ENCODE peak calls at places on chromosome 20, in seven cellular contexts. Z, J, Q, R, B, T and M are unnamed samples.
A peak's percentile ranks its signal among the peaks of the same experiment; 100 is the strongest.

GRCh38 chr20:4488407-4489339 is 233.0 kb upstream of the PRND start:
- DNase-seq in J (no peak), Z (no peak), R (no peak), B (no peak), Q (no peak), T (peak; percentile 91), M (no peak)

GRCh38 chr20:63691711-63692435 is 4.6 kb upstream of the TNFRSF6B start:
- DNase-seq in R (no peak), Q (no peak), T (peak; percentile 84), Z (peak; percentile 51), B (no peak), J (no peak), M (no peak)

GRCh38 chr20:38326309-38326708 is 20.0 kb upstream of the LBP start:
- DNase-seq in T (no peak), B (no peak), Q (no peak), J (no peak), Z (no peak), R (no peak), M (no peak)

GRCh38 chr20:59204201-59204894 is 40.7 kb downstream of the ZNF831 start:
- DNase-seq in R (no peak), T (no peak), B (no peak), Z (no peak), Q (no peak), J (no peak), M (no peak)

GRCh38 chr20:40688129-40689099 is 622 bp downstream of the MAFB start:
- DNase-seq in Z (peak; percentile 68), T (peak; percentile 89), B (no peak), R (no peak), Q (no peak), J (no peak), M (no peak)

GRCh38 chr20:40563296-40563950 is 125.6 kb downstream of the MAFB start:
- DNase-seq in Z (no peak), B (no peak), R (peak; percentile 86), Q (no peak), T (no peak), J (peak; percentile 19), M (no peak)

GRCh38 chr20:39660251-39660650 is 698.1 kb downstream of the DHX35 start:
- DNase-seq in B (no peak), Z (no peak), J (no peak), Q (no peak), R (no peak), T (no peak), M (no peak)

GRCh38 chr20:38221041-38221589 is 39.4 kb downstream of the KIAA1755 start:
- DNase-seq in Q (peak; percentile 95), J (peak; percentile 91), Z (peak; percentile 73), R (peak; percentile 83), T (peak; percentile 96), B (peak; percentile 51), M (peak; percentile 87)

GRCh38 chr20:64032706-64033624 is 3.0 kb upstream of the C20orf204 start:
- DNase-seq in T (no peak), R (no peak), Z (no peak), J (no peak), Q (no peak), B (no peak), M (no peak)

GRCh38 chr20:52619101-52619500 is 353.1 kb upstream of the TSHZ2 start:
- DNase-seq in B (no peak), Z (no peak), R (no peak), T (no peak), Q (no peak), J (no peak), M (no peak)

GRCh38 chr20:17896771-17897369 is 71.7 kb downstream of the SNX5 start:
- DNase-seq in T (peak; percentile 58), J (no peak), B (no peak), Q (no peak), R (no peak), Z (no peak), M (peak; percentile 32)

GRCh38 chr20:6919792-6920468 is 152.4 kb downstream of the BMP2 start:
- DNase-seq in Z (no peak), Q (no peak), B (no peak), R (no peak), J (no peak), T (no peak), M (no peak)

GRCh38 chr20:22449115-22449973 is 135.0 kb downstream of the FOXA2 start:
- DNase-seq in Q (no peak), J (no peak), B (no peak), R (no peak), T (peak; percentile 73), Z (no peak), M (no peak)

GRCh38 chr20:1183153-1183552 is 1.6 kb downstream of the TMEM74B start:
- DNase-seq in J (no peak), Z (no peak), R (no peak), T (no peak), Q (no peak), B (no peak), M (no peak)

GRCh38 chr20:48224531-48224930 is 439.2 kb upstream of the SULF2 start:
- DNase-seq in T (no peak), R (no peak), Z (no peak), B (no peak), J (no peak), Q (no peak), M (no peak)

GRCh38 chr20:6362245-6362644 is 239.4 kb upstream of the FERMT1 start:
- DNase-seq in Q (no peak), B (no peak), R (no peak), Z (no peak), T (no peak), J (no peak), M (no peak)

GRCh38 chr20:37580069-37580468 is 52.4 kb upstream of the BLCAP start:
- DNase-seq in R (no peak), B (no peak), J (no peak), Z (no peak), Q (no peak), T (no peak), M (no peak)

GRCh38 chr20:51610761-51611624 is 68.5 kb upstream of the NFATC2 start:
- DNase-seq in J (no peak), Z (no peak), R (no peak), Q (no peak), B (no peak), T (peak; percentile 60), M (no peak)

GRCh38 chr20:51613576-51613975 is 71.1 kb upstream of the NFATC2 start:
- DNase-seq in R (no peak), Q (no peak), J (no peak), Z (no peak), B (no peak), T (no peak), M (no peak)

GRCh38 chr20:51612896-51613295 is 70.4 kb upstream of the NFATC2 start:
- DNase-seq in J (no peak), Q (no peak), T (no peak), Z (no peak), R (no peak), B (no peak), M (no peak)

GRCh38 chr20:51611625-51611890 is 69.0 kb upstream of the NFATC2 start:
- DNase-seq in B (no peak), J (no peak), Q (no peak), Z (no peak), R (no peak), T (no peak), M (no peak)

DNA sequence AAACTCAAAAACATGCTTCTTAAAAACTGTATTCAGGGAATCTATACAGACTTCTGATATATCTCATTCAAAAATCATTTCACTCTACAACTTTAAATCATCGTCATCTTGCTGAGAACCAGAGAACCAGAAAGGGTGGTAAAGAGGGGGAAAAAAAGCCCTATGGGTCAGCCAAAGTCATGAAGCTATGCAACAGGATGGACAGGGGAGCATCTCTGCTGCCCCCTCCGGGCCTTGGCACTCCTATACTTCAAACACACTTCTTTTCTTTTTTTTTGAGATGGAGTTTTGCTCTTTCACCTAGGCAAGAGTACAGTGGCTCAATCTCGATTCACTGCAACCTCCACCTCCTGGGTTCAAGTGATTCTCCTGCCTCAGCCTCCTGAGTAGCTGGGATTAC is 73.5 kb upstream of the NFATC2 start:
- DNase-seq in Q (no peak), J (peak; percentile 28), B (no peak), T (no peak), R (no peak), Z (no peak), M (no peak)
- TF ChIP-seq CTCF in Q (no peak), J (peak; percentile 11), B (no peak), T (peak; percentile 18), R (no peak), Z (no peak), M (no peak)

GRCh38 chr20:43695571-43695970 is 28.7 kb downstream of the MYBL2 start:
- DNase-seq in Z (no peak), J (no peak), T (no peak), Q (no peak), B (no peak), R (no peak), M (no peak)

GRCh38 chr20:43690943-43691598 is 24.2 kb downstream of the MYBL2 start:
- DNase-seq in R (no peak), J (no peak), B (no peak), T (no peak), Z (no peak), Q (no peak), M (no peak)

GRCh38 chr20:43689165-43689564 is 22.3 kb downstream of the MYBL2 start:
- DNase-seq in B (no peak), T (no peak), Z (no peak), Q (no peak), J (no peak), R (no peak), M (no peak)

GRCh38 chr20:43694763-43695162 is 27.8 kb downstream of the MYBL2 start:
- DNase-seq in R (no peak), B (no peak), J (no peak), Z (no peak), Q (no peak), T (no peak), M (no peak)

GRCh38 chr20:43691928-43692524 is 25.1 kb downstream of the MYBL2 start:
- DNase-seq in T (peak; percentile 84), Z (no peak), J (peak; percentile 64), R (no peak), Q (peak; percentile 70), B (no peak), M (peak; percentile 74)
- TF ChIP-seq CTCF in T (peak; percentile 71), Z (peak; percentile 55), J (peak; percentile 71), R (peak; percentile 52), Q (peak; percentile 42), B (peak; percentile 54), M (peak; percentile 58)

GRCh38 chr20:25296094-25297093 is 48.5 kb downstream of the PYGB start:
- DNase-seq in R (no peak), Q (peak; percentile 40), J (peak; percentile 71), Z (no peak), T (peak; percentile 95), B (no peak), M (peak; percentile 60)
- TF ChIP-seq CTCF in R (peak; percentile 29), Q (no peak), J (peak; percentile 53), Z (peak; percentile 28), T (peak; percentile 45), B (peak; percentile 28), M (no peak)

DNA sequence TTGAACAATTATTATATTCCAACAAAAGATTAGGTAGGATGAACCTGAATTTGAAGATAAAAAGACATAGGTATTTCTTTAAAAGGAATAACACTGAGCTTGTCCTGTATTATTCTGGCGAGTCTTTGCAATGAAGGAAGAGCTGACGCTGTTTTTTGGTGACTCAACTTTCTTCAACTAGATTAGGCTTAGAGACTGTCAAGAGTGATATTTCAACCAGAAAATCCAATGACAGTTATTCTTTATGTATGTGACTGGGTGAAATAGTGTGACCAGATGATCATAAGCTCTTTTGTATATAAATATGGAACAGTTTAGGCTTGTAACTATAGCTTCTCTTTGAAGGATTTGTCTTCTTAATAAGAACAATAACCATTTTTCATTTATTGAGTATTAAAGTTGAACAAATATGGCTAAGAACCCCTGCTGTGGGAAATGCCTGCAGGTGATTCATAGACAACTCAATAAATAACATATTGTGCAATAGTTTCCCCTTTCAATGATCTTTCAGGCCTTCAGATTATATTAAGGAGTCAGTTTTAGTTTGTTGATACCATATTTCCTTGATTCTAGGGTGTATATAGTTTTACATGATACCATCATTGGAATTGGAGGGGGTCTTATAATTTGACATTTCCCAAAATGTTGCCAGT is 265.6 kb upstream of the JAG1 start:
- DNase-seq in B (no peak), J (no peak), Z (no peak), R (no peak), Q (no peak), T (no peak), M (no peak)
- TF ChIP-seq CTCF in B (no peak), J (no peak), Z (no peak), R (no peak), Q (no peak), T (no peak), M (no peak)